ENCODE peak calls at places on chromosomes 7 and 10, in eight cellular contexts. One of them, this sample, is unnamed.

GRCh38 chr7:148151778-148152177 is 438.8 kb upstream of the C7orf33 start:
- DNase-seq in astrocyte of the hippocampus: no peak
- DNase-seq in CD4-positive, alpha-beta T cell: no peak
- DNase-seq in activated effector memory CD4-positive, alpha-beta T cell treated with Interleukin-2 at 50 U/mL for 16 hours: no peak
- DNase-seq in brain microvascular endothelial cell: no peak
- DNase-seq in right cardiac atrium: no peak
- DNase-seq in CD4-positive, CD25-positive, alpha-beta regulatory T cell: no peak
- DNase-seq in left lobe of liver: no peak
- DNase-seq in this sample: no peak

GRCh38 chr7:116736927-116737715 is 65.1 kb downstream of the MET start:
- DNase-seq in brain microvascular endothelial cell: peak
- DNase-seq in astrocyte of the hippocampus: no peak
- DNase-seq in right cardiac atrium: no peak
- DNase-seq in left lobe of liver: no peak
- DNase-seq in CD4-positive, CD25-positive, alpha-beta regulatory T cell: no peak
- DNase-seq in activated effector memory CD4-positive, alpha-beta T cell treated with Interleukin-2 at 50 U/mL for 16 hours: no peak
- DNase-seq in CD4-positive, alpha-beta T cell: no peak
- DNase-seq in this sample: no peak

GRCh38 chr10:28676297-28676967 is 889 bp upstream of the BAMBI start:
- DNase-seq in CD4-positive, alpha-beta T cell: no peak
- DNase-seq in CD4-positive, CD25-positive, alpha-beta regulatory T cell: no peak
- DNase-seq in left lobe of liver: no peak
- DNase-seq in astrocyte of the hippocampus: peak
- DNase-seq in activated effector memory CD4-positive, alpha-beta T cell treated with Interleukin-2 at 50 U/mL for 16 hours: no peak
- DNase-seq in right cardiac atrium: no peak
- DNase-seq in brain microvascular endothelial cell: no peak
- DNase-seq in this sample: no peak

GRCh38 chr10:51073461-51074237 is 638 bp upstream of the PRKG1 start:
- DNase-seq in CD4-positive, CD25-positive, alpha-beta regulatory T cell: no peak
- DNase-seq in left lobe of liver: no peak
- DNase-seq in astrocyte of the hippocampus: peak
- DNase-seq in brain microvascular endothelial cell: no peak
- DNase-seq in right cardiac atrium: peak
- DNase-seq in CD4-positive, alpha-beta T cell: no peak
- DNase-seq in activated effector memory CD4-positive, alpha-beta T cell treated with Interleukin-2 at 50 U/mL for 16 hours: no peak
- DNase-seq in this sample: peak

GRCh38 chr7:129821476-129821875 is 131.3 kb downstream of the UBE2H start:
- DNase-seq in right cardiac atrium: no peak
- DNase-seq in activated effector memory CD4-positive, alpha-beta T cell treated with Interleukin-2 at 50 U/mL for 16 hours: no peak
- DNase-seq in CD4-positive, CD25-positive, alpha-beta regulatory T cell: no peak
- DNase-seq in CD4-positive, alpha-beta T cell: no peak
- DNase-seq in left lobe of liver: no peak
- DNase-seq in brain microvascular endothelial cell: no peak
- DNase-seq in astrocyte of the hippocampus: no peak
- DNase-seq in this sample: no peak

GRCh38 chr7:92626281-92626846 is 36.2 kb upstream of the FAM133B start:
- DNase-seq in CD4-positive, CD25-positive, alpha-beta regulatory T cell: no peak
- DNase-seq in astrocyte of the hippocampus: no peak
- DNase-seq in right cardiac atrium: no peak
- DNase-seq in left lobe of liver: no peak
- DNase-seq in brain microvascular endothelial cell: no peak
- DNase-seq in CD4-positive, alpha-beta T cell: no peak
- DNase-seq in activated effector memory CD4-positive, alpha-beta T cell treated with Interleukin-2 at 50 U/mL for 16 hours: no peak
- DNase-seq in this sample: no peak

GRCh38 chr10:114995468-114995867 is 57.5 kb downstream of the TRUB1 start:
- DNase-seq in right cardiac atrium: no peak
- DNase-seq in brain microvascular endothelial cell: peak
- DNase-seq in left lobe of liver: no peak
- DNase-seq in CD4-positive, CD25-positive, alpha-beta regulatory T cell: no peak
- DNase-seq in CD4-positive, alpha-beta T cell: no peak
- DNase-seq in activated effector memory CD4-positive, alpha-beta T cell treated with Interleukin-2 at 50 U/mL for 16 hours: no peak
- DNase-seq in astrocyte of the hippocampus: peak
- DNase-seq in this sample: no peak

GRCh38 chr7:104804696-104805095 is 209.3 kb upstream of the KMT2E start:
- DNase-seq in brain microvascular endothelial cell: no peak
- DNase-seq in activated effector memory CD4-positive, alpha-beta T cell treated with Interleukin-2 at 50 U/mL for 16 hours: no peak
- DNase-seq in CD4-positive, alpha-beta T cell: no peak
- DNase-seq in right cardiac atrium: no peak
- DNase-seq in CD4-positive, CD25-positive, alpha-beta regulatory T cell: no peak
- DNase-seq in left lobe of liver: no peak
- DNase-seq in astrocyte of the hippocampus: no peak
- DNase-seq in this sample: no peak

GRCh38 chr7:118222591-118222990 is 1.9 kb upstream of the ANKRD7 start:
- DNase-seq in activated effector memory CD4-positive, alpha-beta T cell treated with Interleukin-2 at 50 U/mL for 16 hours: no peak
- DNase-seq in left lobe of liver: no peak
- DNase-seq in brain microvascular endothelial cell: no peak
- DNase-seq in right cardiac atrium: no peak
- DNase-seq in astrocyte of the hippocampus: no peak
- DNase-seq in CD4-positive, alpha-beta T cell: no peak
- DNase-seq in CD4-positive, CD25-positive, alpha-beta regulatory T cell: no peak
- DNase-seq in this sample: no peak

GRCh38 chr10:24518981-24519597 is 204.6 kb downstream of the ARHGAP21 start:
- DNase-seq in right cardiac atrium: peak
- DNase-seq in activated effector memory CD4-positive, alpha-beta T cell treated with Interleukin-2 at 50 U/mL for 16 hours: no peak
- DNase-seq in CD4-positive, CD25-positive, alpha-beta regulatory T cell: no peak
- DNase-seq in brain microvascular endothelial cell: peak
- DNase-seq in left lobe of liver: peak
- DNase-seq in astrocyte of the hippocampus: peak
- DNase-seq in CD4-positive, alpha-beta T cell: no peak
- DNase-seq in this sample: peak

GRCh38 chr10:16916496-16916895 is 99.3 kb upstream of the RSU1 start:
- DNase-seq in brain microvascular endothelial cell: no peak
- DNase-seq in activated effector memory CD4-positive, alpha-beta T cell treated with Interleukin-2 at 50 U/mL for 16 hours: no peak
- DNase-seq in right cardiac atrium: no peak
- DNase-seq in CD4-positive, CD25-positive, alpha-beta regulatory T cell: no peak
- DNase-seq in left lobe of liver: no peak
- DNase-seq in CD4-positive, alpha-beta T cell: no peak
- DNase-seq in astrocyte of the hippocampus: no peak
- DNase-seq in this sample: no peak

GRCh38 chr10:6185039-6185716 is 17.6 kb upstream of the PFKFB3 start:
- DNase-seq in CD4-positive, CD25-positive, alpha-beta regulatory T cell: no peak
- DNase-seq in CD4-positive, alpha-beta T cell: no peak
- DNase-seq in right cardiac atrium: no peak
- DNase-seq in astrocyte of the hippocampus: no peak
- DNase-seq in activated effector memory CD4-positive, alpha-beta T cell treated with Interleukin-2 at 50 U/mL for 16 hours: no peak
- DNase-seq in left lobe of liver: no peak
- DNase-seq in brain microvascular endothelial cell: no peak
- DNase-seq in this sample: no peak

GRCh38 chr7:135710417-135711138 is 17.4 kb downstream of the SLC13A4 start:
- DNase-seq in CD4-positive, CD25-positive, alpha-beta regulatory T cell: no peak
- DNase-seq in right cardiac atrium: no peak
- DNase-seq in astrocyte of the hippocampus: no peak
- DNase-seq in activated effector memory CD4-positive, alpha-beta T cell treated with Interleukin-2 at 50 U/mL for 16 hours: no peak
- DNase-seq in left lobe of liver: no peak
- DNase-seq in brain microvascular endothelial cell: no peak
- DNase-seq in CD4-positive, alpha-beta T cell: no peak
- DNase-seq in this sample: no peak

GRCh38 chr7:95684505-95684904 is 87.8 kb upstream of the DYNC1I1 start:
- DNase-seq in brain microvascular endothelial cell: no peak
- DNase-seq in activated effector memory CD4-positive, alpha-beta T cell treated with Interleukin-2 at 50 U/mL for 16 hours: no peak
- DNase-seq in CD4-positive, alpha-beta T cell: no peak
- DNase-seq in astrocyte of the hippocampus: no peak
- DNase-seq in CD4-positive, CD25-positive, alpha-beta regulatory T cell: no peak
- DNase-seq in right cardiac atrium: no peak
- DNase-seq in left lobe of liver: no peak
- DNase-seq in this sample: no peak

GRCh38 chr10:92848441-92849233 is at the start of gene EXOC6:
- DNase-seq in brain microvascular endothelial cell: peak
- DNase-seq in CD4-positive, alpha-beta T cell: peak
- DNase-seq in astrocyte of the hippocampus: peak
- DNase-seq in right cardiac atrium: peak
- DNase-seq in left lobe of liver: peak
- DNase-seq in CD4-positive, CD25-positive, alpha-beta regulatory T cell: peak
- DNase-seq in activated effector memory CD4-positive, alpha-beta T cell treated with Interleukin-2 at 50 U/mL for 16 hours: peak
- DNase-seq in this sample: peak

GRCh38 chr10:79312601-79313187 is 34.6 kb upstream of the PPIF start:
- DNase-seq in CD4-positive, CD25-positive, alpha-beta regulatory T cell: no peak
- DNase-seq in astrocyte of the hippocampus: no peak
- DNase-seq in CD4-positive, alpha-beta T cell: no peak
- DNase-seq in right cardiac atrium: peak
- DNase-seq in brain microvascular endothelial cell: no peak
- DNase-seq in activated effector memory CD4-positive, alpha-beta T cell treated with Interleukin-2 at 50 U/mL for 16 hours: no peak
- DNase-seq in left lobe of liver: no peak
- DNase-seq in this sample: no peak

GRCh38 chr7:31160956-31161355 is 108.8 kb downstream of the ADCYAP1R1 start:
- DNase-seq in CD4-positive, alpha-beta T cell: no peak
- DNase-seq in brain microvascular endothelial cell: no peak
- DNase-seq in CD4-positive, CD25-positive, alpha-beta regulatory T cell: no peak
- DNase-seq in activated effector memory CD4-positive, alpha-beta T cell treated with Interleukin-2 at 50 U/mL for 16 hours: no peak
- DNase-seq in right cardiac atrium: no peak
- DNase-seq in left lobe of liver: no peak
- DNase-seq in astrocyte of the hippocampus: no peak
- DNase-seq in this sample: no peak

GRCh38 chr7:74575083-74575803 is 82.3 kb upstream of the GTF2I start:
- DNase-seq in astrocyte of the hippocampus: peak
- DNase-seq in brain microvascular endothelial cell: peak
- DNase-seq in right cardiac atrium: no peak
- DNase-seq in activated effector memory CD4-positive, alpha-beta T cell treated with Interleukin-2 at 50 U/mL for 16 hours: no peak
- DNase-seq in left lobe of liver: no peak
- DNase-seq in CD4-positive, alpha-beta T cell: no peak
- DNase-seq in CD4-positive, CD25-positive, alpha-beta regulatory T cell: no peak
- DNase-seq in this sample: no peak